ENCODE peak calls at places on chromosomes 13 and 19, in five cellular contexts. Y is posterior cingulate gyrus; W is fibroblast of the conjunctiva; Q is AG04450; U is CD8-positive, alpha-beta T cell. A is an unnamed sample.

GRCh38 chr19:2294377-2295335 is 12.7 kb upstream of the PEAK3 start:
- DNase-seq in U (no peak), Q (no peak), W (peak), Y (no peak), A (peak)

GRCh38 chr19:47610902-47611301 is 2.0 kb downstream of the BICRA start:
- DNase-seq in U (no peak), Q (no peak), W (no peak), Y (no peak), A (no peak)

GRCh38 chr19:48445256-48445605 is 552 bp upstream of the GRWD1 start:
- DNase-seq in W (peak), Y (no peak), U (no peak), Q (peak), A (peak)

GRCh38 chr19:38993271-38993670 is 17.7 kb upstream of the FBXO17 start:
- DNase-seq in Q (no peak), U (no peak), W (no peak), Y (no peak), A (peak)

GRCh38 chr19:18322318-18322758 is 538 bp downstream of the LSM4 start:
- DNase-seq in Q (no peak), U (no peak), W (peak), Y (no peak), A (no peak)

GRCh38 chr13:114248011-114248410 is 13.3 kb downstream of the CDC16 start:
- DNase-seq in W (no peak), U (no peak), Q (no peak), Y (no peak), A (no peak)

GRCh38 chr19:49205114-49205513 is 47.5 kb downstream of the TRPM4 start:
- DNase-seq in W (no peak), Q (no peak), U (no peak), Y (no peak), A (no peak)

GRCh38 chr13:50635504-50635903 is 208.0 kb downstream of the DLEU7 start:
- DNase-seq in Q (no peak), Y (no peak), W (peak), U (no peak), A (no peak)

GRCh38 chr19:591099-591958 is 1.6 kb downstream of the HCN2 start:
- DNase-seq in U (no peak), Q (no peak), W (no peak), Y (no peak), A (no peak)

A was measured in amniotic stem cell.